ENCODE peak calls at places on chromosomes 3 and 15, in six cellular contexts. One of them, this sample, is unnamed.
A peak's percentile ranks its signal among the peaks of the same experiment; 100 is the strongest.

GRCh38 chr3:147574622-147575021 is 165.5 kb downstream of the ZIC1 start:
- DNase-seq in A549: no peak
- DNase-seq in ovary: no peak
- DNase-seq in astrocyte: no peak
- DNase-seq in cardiac muscle cell: no peak
- DNase-seq in heart left ventricle: no peak
- DNase-seq in this sample: no peak

GRCh38 chr3:1251282-1252060 is 158.6 kb downstream of the CNTN6 start:
- DNase-seq in A549: no peak
- DNase-seq in ovary: no peak
- DNase-seq in astrocyte: peak; percentile 27
- DNase-seq in cardiac muscle cell: no peak
- DNase-seq in heart left ventricle: no peak
- DNase-seq in this sample: no peak

GRCh38 chr3:120304569-120305090 is 19.6 kb upstream of the GPR156 start:
- DNase-seq in A549: no peak
- DNase-seq in ovary: no peak
- DNase-seq in astrocyte: no peak
- DNase-seq in cardiac muscle cell: no peak
- DNase-seq in heart left ventricle: no peak
- DNase-seq in this sample: no peak

GRCh38 chr3:133775835-133776234 is 29.6 kb downstream of the TF start:
- DNase-seq in A549: no peak
- DNase-seq in ovary: no peak
- DNase-seq in astrocyte: no peak
- DNase-seq in cardiac muscle cell: no peak
- DNase-seq in heart left ventricle: no peak
- DNase-seq in this sample: no peak

GRCh38 chr3:150106752-150107428 is 136.2 kb upstream of the PFN2 start:
- DNase-seq in A549: peak; percentile 47
- DNase-seq in ovary: no peak
- DNase-seq in astrocyte: peak; percentile 90
- DNase-seq in cardiac muscle cell: peak; percentile 94
- DNase-seq in heart left ventricle: no peak
- DNase-seq in this sample: peak; percentile 91

GRCh38 chr3:105608623-105609022 is 241.9 kb downstream of the ALCAM start:
- DNase-seq in A549: no peak
- DNase-seq in ovary: no peak
- DNase-seq in astrocyte: no peak
- DNase-seq in cardiac muscle cell: no peak
- DNase-seq in heart left ventricle: peak; percentile 45
- DNase-seq in this sample: no peak

GRCh38 chr3:50325497-50326181 is 2.4 kb downstream of the TUSC2 start:
- DNase-seq in A549: no peak
- DNase-seq in ovary: no peak
- DNase-seq in astrocyte: no peak
- DNase-seq in cardiac muscle cell: no peak
- DNase-seq in heart left ventricle: peak; percentile 25
- DNase-seq in this sample: no peak

GRCh38 chr15:50415752-50416404 is 8.3 kb upstream of the USP8 start:
- DNase-seq in A549: no peak
- DNase-seq in ovary: no peak
- DNase-seq in astrocyte: peak; percentile 13
- DNase-seq in cardiac muscle cell: peak; percentile 25
- DNase-seq in heart left ventricle: no peak
- DNase-seq in this sample: peak; percentile 29

GRCh38 chr3:86830566-86830965 is 160.4 kb downstream of the VGLL3 start:
- DNase-seq in A549: no peak
- DNase-seq in ovary: no peak
- DNase-seq in astrocyte: peak; percentile 84
- DNase-seq in cardiac muscle cell: peak; percentile 60
- DNase-seq in heart left ventricle: no peak
- DNase-seq in this sample: no peak

GRCh38 chr15:95972812-95973211 is 357.7 kb upstream of the NR2F2 start:
- DNase-seq in A549: no peak
- DNase-seq in ovary: no peak
- DNase-seq in astrocyte: no peak
- DNase-seq in cardiac muscle cell: no peak
- DNase-seq in heart left ventricle: no peak
- DNase-seq in this sample: no peak

GRCh38 chr3:129485681-129486056 is 42.8 kb upstream of the RHO start:
- DNase-seq in A549: no peak
- DNase-seq in ovary: peak; percentile 80
- DNase-seq in astrocyte: peak; percentile 95
- DNase-seq in cardiac muscle cell: peak; percentile 99
- DNase-seq in heart left ventricle: peak; percentile 89
- DNase-seq in this sample: no peak

GRCh38 chr3:127634653-127635052 is 5.7 kb downstream of the PODXL2 start:
- DNase-seq in A549: no peak
- DNase-seq in ovary: no peak
- DNase-seq in astrocyte: no peak
- DNase-seq in cardiac muscle cell: no peak
- DNase-seq in heart left ventricle: no peak
- DNase-seq in this sample: no peak

GRCh38 chr15:90103669-90104329 is 1.5 kb upstream of the IDH2 start:
- DNase-seq in A549: no peak
- DNase-seq in ovary: no peak
- DNase-seq in astrocyte: no peak
- DNase-seq in cardiac muscle cell: no peak
- DNase-seq in heart left ventricle: peak; percentile 65
- DNase-seq in this sample: no peak

GRCh38 chr3:49022751-49023171 is 840 bp downstream of the NDUFAF3 start:
- DNase-seq in A549: no peak
- DNase-seq in ovary: no peak
- DNase-seq in astrocyte: no peak
- DNase-seq in cardiac muscle cell: no peak
- DNase-seq in heart left ventricle: peak; percentile 29
- DNase-seq in this sample: no peak

GRCh38 chr15:52427804-52428203 is 100.9 kb downstream of the MYO5A start:
- DNase-seq in A549: no peak
- DNase-seq in ovary: peak; percentile 40
- DNase-seq in astrocyte: peak; percentile 95
- DNase-seq in cardiac muscle cell: peak; percentile 87
- DNase-seq in heart left ventricle: peak; percentile 42
- DNase-seq in this sample: peak; percentile 86

GRCh38 chr15:59222106-59222505 is 15.5 kb downstream of the LDHAL6B start:
- DNase-seq in A549: no peak
- DNase-seq in ovary: no peak
- DNase-seq in astrocyte: peak; percentile 88
- DNase-seq in cardiac muscle cell: peak; percentile 75
- DNase-seq in heart left ventricle: no peak
- DNase-seq in this sample: no peak

GRCh38 chr15:33716025-33716424 is 252.3 kb upstream of the CHRM5 start:
- DNase-seq in A549: no peak
- DNase-seq in ovary: no peak
- DNase-seq in astrocyte: no peak
- DNase-seq in cardiac muscle cell: no peak
- DNase-seq in heart left ventricle: no peak
- DNase-seq in this sample: no peak

GRCh38 chr3:41265823-41266273 is 66.5 kb downstream of the CTNNB1 start:
- DNase-seq in A549: no peak
- DNase-seq in ovary: no peak
- DNase-seq in astrocyte: peak; percentile 93
- DNase-seq in cardiac muscle cell: peak; percentile 87
- DNase-seq in heart left ventricle: no peak
- DNase-seq in this sample: peak; percentile 58

GRCh38 chr3:49025793-49026520 is 3.2 kb downstream of the IMPDH2 start:
- DNase-seq in A549: no peak
- DNase-seq in ovary: no peak
- DNase-seq in astrocyte: no peak
- DNase-seq in cardiac muscle cell: no peak
- DNase-seq in heart left ventricle: no peak
- DNase-seq in this sample: no peak

GRCh38 chr3:8416965-8417364 is 84.7 kb upstream of the LMCD1 start:
- DNase-seq in A549: no peak
- DNase-seq in ovary: no peak
- DNase-seq in astrocyte: no peak
- DNase-seq in cardiac muscle cell: peak; percentile 19
- DNase-seq in heart left ventricle: no peak
- DNase-seq in this sample: peak; percentile 72

GRCh38 chr3:171054921-171055320 is 28.4 kb upstream of the SLC2A2 start:
- DNase-seq in A549: no peak
- DNase-seq in ovary: no peak
- DNase-seq in astrocyte: peak; percentile 10
- DNase-seq in cardiac muscle cell: no peak
- DNase-seq in heart left ventricle: no peak
- DNase-seq in this sample: no peak

GRCh38 chr3:124409650-124410275 is 320.5 kb upstream of the UMPS start:
- DNase-seq in A549: peak; percentile 11
- DNase-seq in ovary: no peak
- DNase-seq in astrocyte: peak; percentile 64
- DNase-seq in cardiac muscle cell: peak; percentile 12
- DNase-seq in heart left ventricle: no peak
- DNase-seq in this sample: peak; percentile 28

DNA sequence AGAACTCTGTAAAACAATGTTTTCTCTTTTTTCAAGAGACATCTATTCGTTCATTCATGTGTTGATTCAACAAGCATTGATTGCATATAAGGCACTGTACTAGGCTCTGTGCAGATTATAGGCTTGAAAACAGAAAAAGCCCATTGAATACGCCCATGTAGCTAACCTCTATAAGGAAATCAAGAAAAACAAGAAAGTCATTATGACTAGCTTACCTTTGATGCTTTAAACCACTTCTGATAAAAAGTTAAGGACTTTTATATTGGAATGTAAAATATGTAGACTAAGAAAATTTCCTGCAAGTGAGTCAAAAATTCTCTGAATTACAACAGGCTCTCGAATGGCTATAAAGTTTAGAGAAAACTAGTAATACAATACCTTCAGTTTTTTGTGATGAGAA is 92.5 kb downstream of the BDH1 start:
- DNase-seq in A549: no peak
- DNase-seq in ovary: no peak
- DNase-seq in astrocyte: peak; percentile 70
- DNase-seq in cardiac muscle cell: peak; percentile 13
- DNase-seq in heart left ventricle: no peak
- DNase-seq in this sample: no peak
- H3K27ac ChIP-seq in A549: peak overlapping the region; percentile 52
- H3K27ac ChIP-seq in ovary: no peak overlapping the region
- H3K27ac ChIP-seq in astrocyte: peak overlapping the region; percentile 57
- H3K27ac ChIP-seq in cardiac muscle cell: no peak overlapping the region
- H3K27ac ChIP-seq in heart left ventricle: no peak overlapping the region
- H3K27ac ChIP-seq in this sample: no peak overlapping the region

GRCh38 chr3:106631378-106632083 is 745.7 kb upstream of the CCDC54 start:
- DNase-seq in A549: no peak
- DNase-seq in ovary: no peak
- DNase-seq in astrocyte: peak; percentile 36
- DNase-seq in cardiac muscle cell: no peak
- DNase-seq in heart left ventricle: no peak
- DNase-seq in this sample: no peak
- H3K4me1 ChIP-seq in A549: no peaks in the 10 kb centered on the region
- H3K4me1 ChIP-seq in ovary: peaks cover 4% of the 10 kb centered on the region
- H3K4me1 ChIP-seq in astrocyte: peaks cover 10% of the 10 kb centered on the region
- H3K4me1 ChIP-seq in cardiac muscle cell: no peaks in the 10 kb centered on the region
- H3K4me1 ChIP-seq in heart left ventricle: no peaks in the 10 kb centered on the region
- H3K4me1 ChIP-seq in this sample: no peaks in the 10 kb centered on the region

DNA sequence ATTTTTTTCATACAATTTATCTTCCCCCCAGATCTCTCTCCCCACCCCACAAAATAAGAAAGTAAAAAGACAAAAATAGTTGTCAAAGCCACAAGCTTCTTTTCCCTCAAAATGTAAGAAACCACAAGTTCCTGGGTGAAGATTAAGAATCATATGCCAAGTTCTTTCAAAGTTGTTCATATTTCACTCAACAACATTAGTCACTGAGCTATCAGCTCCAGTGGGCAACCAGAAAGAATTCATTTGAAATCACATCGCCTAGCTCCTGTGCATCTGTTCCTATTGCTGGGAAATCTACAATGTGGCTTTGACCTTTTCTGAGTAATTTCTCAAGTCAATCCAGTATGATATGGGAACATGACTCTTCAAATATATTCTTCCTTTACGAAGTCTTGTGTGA is 681.6 kb upstream of the ARPP21 start:
- DNase-seq in A549: no peak
- DNase-seq in ovary: no peak
- DNase-seq in astrocyte: peak; percentile 92
- DNase-seq in cardiac muscle cell: peak; percentile 78
- DNase-seq in heart left ventricle: no peak
- DNase-seq in this sample: peak; percentile 34
- H3K9me3 ChIP-seq in A549: no peaks in the 10 kb centered on the region
- H3K9me3 ChIP-seq in ovary: no peaks in the 10 kb centered on the region
- H3K9me3 ChIP-seq in astrocyte: no peaks in the 10 kb centered on the region
- H3K9me3 ChIP-seq in cardiac muscle cell: no peaks in the 10 kb centered on the region
- H3K9me3 ChIP-seq in heart left ventricle: peaks cover 5% of the 10 kb centered on the region
- H3K9me3 ChIP-seq in this sample: no peaks in the 10 kb centered on the region

DNA sequence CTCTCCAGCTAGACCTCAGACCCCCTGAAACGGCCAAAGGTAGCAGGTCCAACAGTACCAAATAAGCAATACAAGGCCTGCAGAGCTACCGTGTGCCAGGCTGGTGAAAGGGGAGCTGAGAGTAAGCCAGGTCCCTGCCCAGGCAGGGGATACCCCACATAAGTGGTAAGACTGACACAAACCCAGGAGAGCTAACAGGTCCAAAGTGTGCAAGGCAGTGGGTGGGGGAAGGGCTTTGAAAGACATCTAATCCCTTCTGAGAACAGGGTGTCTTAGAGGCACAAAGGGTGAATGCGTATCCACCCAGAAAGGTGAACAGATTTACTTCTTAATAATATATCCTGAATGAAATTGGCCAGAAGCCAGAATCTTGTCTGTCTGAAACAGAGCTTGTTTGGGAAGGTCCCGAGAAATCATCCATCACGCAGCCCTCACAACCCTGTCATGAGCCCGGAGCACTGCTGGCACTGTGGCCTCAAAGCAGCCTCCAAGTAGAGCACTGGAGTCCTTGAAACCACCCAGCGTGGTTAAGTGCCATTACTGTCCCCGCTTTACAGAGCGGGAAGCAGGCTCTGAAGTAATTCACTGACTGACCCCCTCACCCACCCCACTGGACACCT is 1.5 kb downstream of the TKT start:
- DNase-seq in A549: no peak
- DNase-seq in ovary: no peak
- DNase-seq in astrocyte: no peak
- DNase-seq in cardiac muscle cell: peak; percentile 29
- DNase-seq in heart left ventricle: no peak
- DNase-seq in this sample: no peak
- H3K27ac ChIP-seq in A549: peak overlapping the region; percentile 99
- H3K27ac ChIP-seq in ovary: peak overlapping the region; percentile 68
- H3K27ac ChIP-seq in astrocyte: peak overlapping the region; percentile 54
- H3K27ac ChIP-seq in cardiac muscle cell: peak overlapping the region; percentile 41
- H3K27ac ChIP-seq in heart left ventricle: peak overlapping the region; percentile 93
- H3K27ac ChIP-seq in this sample: peak overlapping the region; percentile 62

This sample was measured in SJCRH30.